ENCODE peak calls at places on chromosomes 16 and 17, in seven cellular contexts. T, E, F, Z, C, O and R are unnamed samples.

GRCh38 chr17:77677637-77678036 is 280.9 kb upstream of the TNRC6C start:
- DNase-seq in T (no peak), E (peak), F (no peak), Z (no peak), C (no peak), O (no peak), R (no peak)

GRCh38 chr17:1422907-1423306 is 22.9 kb upstream of the YWHAE start:
- DNase-seq in T (no peak), E (no peak), F (no peak), Z (no peak), C (no peak), O (no peak), R (no peak)

GRCh38 chr17:37056622-37057021 is 107.9 kb downstream of the AATF start:
- DNase-seq in T (no peak), E (no peak), F (no peak), Z (no peak), C (no peak), O (no peak), R (no peak)

GRCh38 chr17:68777243-68777855 is 176.2 kb upstream of the FAM20A start:
- DNase-seq in T (peak), E (peak), F (no peak), Z (peak), C (peak), O (no peak), R (no peak)

GRCh38 chr17:6365187-6365943 is 69.6 kb downstream of the AIPL1 start:
- DNase-seq in T (no peak), E (no peak), F (no peak), Z (no peak), C (no peak), O (no peak), R (no peak)

GRCh38 chr17:40551874-40552768 is 13.2 kb downstream of the CCR7 start:
- DNase-seq in T (peak), E (no peak), F (no peak), Z (no peak), C (no peak), O (peak), R (no peak)

GRCh38 chr17:10932938-10933337 is 95.1 kb upstream of the PIRT start:
- DNase-seq in T (no peak), E (no peak), F (no peak), Z (no peak), C (no peak), O (no peak), R (no peak)

GRCh38 chr17:69672924-69673323 is 258.4 kb downstream of the MAP2K6 start:
- DNase-seq in T (no peak), E (no peak), F (no peak), Z (no peak), C (no peak), O (no peak), R (no peak)

GRCh38 chr16:14015948-14016347 is 55.2 kb upstream of the MRTFB start:
- DNase-seq in T (no peak), E (no peak), F (no peak), Z (no peak), C (no peak), O (no peak), R (no peak)

DNA sequence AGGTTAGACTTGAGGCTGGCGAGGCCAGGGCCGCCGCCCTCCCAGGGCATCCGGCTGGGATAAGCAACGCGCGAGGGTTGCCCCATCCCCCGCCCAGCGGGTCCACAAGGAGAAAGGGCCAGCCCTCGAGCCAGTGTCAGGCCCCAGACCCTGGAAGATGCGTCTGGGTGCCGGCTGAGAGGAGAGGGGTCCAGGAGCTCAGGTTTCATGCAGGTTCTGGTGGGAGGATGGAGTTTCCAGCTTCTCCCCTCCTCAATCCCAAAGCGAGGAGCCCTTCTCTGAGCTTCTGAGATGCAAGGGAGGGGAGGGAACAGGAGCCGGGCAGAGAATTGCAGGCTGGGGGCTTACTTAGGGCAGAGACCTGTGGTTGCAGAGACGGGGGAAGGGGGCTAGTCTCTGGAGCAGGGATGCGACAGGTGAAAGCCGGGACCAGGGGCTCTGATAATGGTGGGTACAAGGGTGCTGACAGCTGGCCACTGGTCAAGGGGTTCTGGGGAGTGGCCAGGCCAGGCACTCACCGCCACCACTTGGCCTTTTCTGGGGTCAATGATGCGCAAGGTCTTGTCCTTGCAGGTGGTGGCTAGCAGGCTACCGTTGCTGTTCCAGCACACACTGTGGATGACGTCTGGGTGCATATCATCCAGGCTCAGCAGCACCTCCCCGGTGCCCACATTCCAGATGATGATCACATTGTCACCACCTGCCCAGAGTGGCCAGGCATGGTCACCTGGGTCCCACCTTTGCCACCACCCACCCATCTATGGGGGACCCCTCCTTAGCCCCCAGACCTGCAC is 4.2 kb downstream of the CORO6 start:
- DNase-seq in T (no peak), E (no peak), F (peak), Z (no peak), C (no peak), O (no peak), R (no peak)
- TF ChIP-seq CTCF in T (no peak), E (no peak), F (no peak), Z (peak), C (no peak), O (no peak), R (peak)

DNA sequence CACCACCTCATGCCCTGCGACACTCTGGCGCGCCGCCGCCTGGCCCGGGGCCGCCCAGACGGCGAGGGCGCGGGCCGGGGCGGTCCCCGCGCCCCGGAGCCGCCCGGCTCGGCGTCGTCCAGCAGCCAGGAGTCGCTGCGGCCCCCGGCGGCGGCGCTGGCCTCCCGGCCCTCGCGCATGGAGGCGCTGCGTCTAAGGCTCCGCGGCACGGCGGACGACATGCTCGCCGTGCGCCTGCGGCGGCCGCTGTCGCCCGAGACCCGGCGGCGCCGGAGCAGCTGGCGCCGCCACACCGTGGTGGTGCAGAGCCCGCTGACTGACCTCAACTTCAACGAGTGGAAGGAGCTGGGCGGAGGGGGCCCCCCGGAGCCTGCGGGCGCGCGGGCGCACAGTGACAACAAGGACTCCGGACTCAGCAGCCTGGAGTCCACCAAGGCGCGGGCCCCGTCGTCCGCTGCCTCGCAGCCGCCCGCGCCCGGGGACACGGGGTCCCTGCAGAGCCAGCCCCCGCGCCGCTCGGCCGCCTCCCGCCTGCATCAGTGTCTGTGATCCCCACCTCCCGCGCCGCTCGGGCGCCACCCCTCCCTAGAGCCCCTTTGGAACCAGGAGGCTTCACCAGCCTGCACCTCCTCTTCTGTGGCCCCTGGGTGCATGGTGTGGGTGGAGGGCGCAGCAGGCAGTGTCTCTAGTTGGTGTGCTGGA is 82.3 kb downstream of the ARHGAP23 start:
- DNase-seq in T (no peak), E (no peak), F (peak), Z (peak), C (peak), O (no peak), R (no peak)
- TF ChIP-seq CTCF in T (no peak), E (peak), F (no peak), Z (no peak), C (no peak), O (no peak), R (no peak)

DNA sequence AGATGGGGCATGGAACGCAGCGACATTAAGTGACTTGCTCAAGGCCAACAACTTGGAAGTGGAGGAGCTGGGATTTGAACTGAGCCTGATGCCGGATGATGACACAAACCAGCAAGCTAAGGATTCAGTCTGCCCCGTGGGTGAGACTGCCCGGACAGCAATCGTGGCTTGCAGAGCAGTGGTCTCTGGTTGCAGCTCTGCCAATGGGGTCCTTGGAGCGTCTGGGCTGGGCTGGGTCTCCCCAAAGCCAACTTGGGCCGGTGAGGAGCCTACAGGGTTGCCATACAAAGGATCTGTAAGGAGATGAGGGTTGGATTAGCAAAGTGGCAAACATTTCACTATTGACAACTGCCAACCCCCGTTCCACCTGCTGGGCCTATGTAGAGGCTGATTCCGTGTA is 2.6 kb upstream of the CRISPLD2 start:
- DNase-seq in T (no peak), E (no peak), F (peak), Z (no peak), C (no peak), O (no peak), R (no peak)
- TF ChIP-seq CTCF in T (no peak), E (no peak), F (no peak), Z (no peak), C (no peak), O (no peak), R (no peak)

GRCh38 chr16:46650224-46650623 is 29.0 kb upstream of the SHCBP1 start:
- DNase-seq in T (no peak), E (no peak), F (no peak), Z (no peak), C (no peak), O (no peak), R (no peak)
- TF ChIP-seq CTCF in T (no peak), E (no peak), F (no peak), Z (no peak), C (no peak), O (no peak), R (no peak)

GRCh38 chr16:81229811-81230210 is 8.7 kb upstream of the BCO1 start:
- DNase-seq in T (no peak), E (no peak), F (no peak), Z (no peak), C (no peak), O (no peak), R (no peak)
- TF ChIP-seq CTCF in T (no peak), E (no peak), F (no peak), Z (no peak), C (no peak), O (no peak), R (no peak)

GRCh38 chr17:45146166-45146565 is 2.1 kb upstream of the HEXIM1 start:
- DNase-seq in T (no peak), E (peak), F (peak), Z (no peak), C (no peak), O (no peak), R (no peak)
- TF ChIP-seq CTCF in T (no peak), E (no peak), F (no peak), Z (no peak), C (no peak), O (no peak), R (no peak)